ENCODE peak calls at places on chromosomes 13 and 19, in five cellular contexts. I is H9, E is neuronal stem cell, K is H1, H is trophoblast cell. Y is an unnamed sample.

GRCh38 chr19:21463449-21464105 is 41.8 kb upstream of the ZNF429 start:
- DNase-seq in H (peak; percentile 87), I (peak; percentile 95), E (peak; percentile 72), K (peak; percentile 81), Y (no peak)

GRCh38 chr13:56720841-56721240 is 419.9 kb upstream of the PRR20A start:
- DNase-seq in H (peak; percentile 21), K (no peak), E (no peak), I (no peak), Y (no peak)

GRCh38 chr13:99206873-99207272 is 6.2 kb downstream of the UBAC2 start:
- DNase-seq in E (no peak), K (no peak), H (no peak), I (no peak), Y (no peak)

GRCh38 chr19:10270180-10270615 is 722 bp upstream of the ICAM1 start:
- DNase-seq in I (peak; percentile 33), H (peak; percentile 37), K (peak; percentile 57), E (no peak), Y (peak; percentile 46)

GRCh38 chr19:2549701-2550191 is 73.8 kb downstream of the GADD45B start:
- DNase-seq in I (no peak), K (no peak), H (peak; percentile 49), E (no peak), Y (peak; percentile 90)

GRCh38 chr13:31352467-31352866 is 152.7 kb downstream of the B3GLCT start:
- DNase-seq in K (no peak), H (no peak), E (no peak), I (peak; percentile 29), Y (no peak)

GRCh38 chr19:55088543-55089265 is 13.0 kb downstream of the EPS8L1 start:
- DNase-seq in E (peak; percentile 92), K (peak; percentile 99), H (peak; percentile 57), I (peak; percentile 86), Y (peak; percentile 76)

GRCh38 chr19:45351401-45351952 is 10.9 kb downstream of the KLC3 start:
- DNase-seq in H (no peak), K (no peak), E (no peak), I (no peak), Y (no peak)

GRCh38 chr19:41714598-41714997 is 6.2 kb downstream of the CEACAM5 start:
- DNase-seq in I (no peak), E (no peak), K (no peak), H (no peak), Y (no peak)

GRCh38 chr19:11195169-11195568 is 2.2 kb downstream of the KANK2 start:
- DNase-seq in K (no peak), I (no peak), E (no peak), H (no peak), Y (peak; percentile 43)

GRCh38 chr19:14497347-14497921 is 1.5 kb upstream of the GIPC1 start:
- DNase-seq in E (no peak), K (no peak), H (no peak), I (no peak), Y (no peak)

GRCh38 chr13:43848250-43848649 is 31.3 kb downstream of the CCDC122 start:
- DNase-seq in K (no peak), I (no peak), E (no peak), H (no peak), Y (peak; percentile 71)

GRCh38 chr13:25375727-25376358 is 4.1 kb downstream of the ATP8A2 start:
- DNase-seq in H (peak; percentile 8), K (peak; percentile 59), E (peak; percentile 46), I (peak; percentile 61), Y (peak; percentile 54)

GRCh38 chr19:41697198-41697855 is 9.3 kb upstream of the CEACAM7 start:
- DNase-seq in E (no peak), K (no peak), I (peak; percentile 11), H (no peak), Y (no peak)

GRCh38 chr19:44924243-44924725 is 9.9 kb downstream of the APOC1 start:
- DNase-seq in K (no peak), I (no peak), H (no peak), E (no peak), Y (no peak)

GRCh38 chr13:110303644-110304043 is 3.3 kb downstream of the COL4A1 start:
- DNase-seq in H (no peak), E (no peak), I (no peak), K (no peak), Y (no peak)

GRCh38 chr13:94198666-94199065 is 280.8 kb downstream of the DCT start:
- DNase-seq in H (no peak), I (no peak), K (no peak), E (no peak), Y (no peak)

GRCh38 chr13:113532156-113532806 is 41.8 kb upstream of the DCUN1D2 start:
- DNase-seq in E (peak; percentile 63), I (peak; percentile 21), H (peak; percentile 41), K (peak; percentile 58), Y (no peak)
- H3K23ac ChIP-seq in E (no peak overlapping the region), I (no peak overlapping the region), H (peak overlapping the region; percentile 10), K (no peak overlapping the region), Y (no peak overlapping the region)

GRCh38 chr13:76229281-76229680 is 593.2 kb downstream of the LMO7 start:
- DNase-seq in K (no peak), E (no peak), H (no peak), I (no peak), Y (no peak)

GRCh38 chr13:76223999-76224398 is 587.9 kb downstream of the LMO7 start:
- DNase-seq in I (no peak), K (no peak), H (no peak), E (no peak), Y (no peak)

GRCh38 chr13:76223565-76223964 is 587.4 kb downstream of the LMO7 start:
- DNase-seq in E (no peak), H (no peak), I (peak; percentile 33), K (no peak), Y (no peak)

GRCh38 chr13:76226941-76227340 is 590.8 kb downstream of the LMO7 start:
- DNase-seq in I (no peak), E (no peak), H (no peak), K (no peak), Y (peak; percentile 76)

GRCh38 chr13:76225815-76226489 is 589.8 kb downstream of the LMO7 start:
- DNase-seq in I (no peak), K (no peak), E (peak; percentile 6), H (peak; percentile 27), Y (peak; percentile 92)
- H2BK12ac ChIP-seq in I (no peak overlapping the region), K (no peak overlapping the region), E (no peak overlapping the region), H (no peak overlapping the region), Y (no peak overlapping the region)

DNA sequence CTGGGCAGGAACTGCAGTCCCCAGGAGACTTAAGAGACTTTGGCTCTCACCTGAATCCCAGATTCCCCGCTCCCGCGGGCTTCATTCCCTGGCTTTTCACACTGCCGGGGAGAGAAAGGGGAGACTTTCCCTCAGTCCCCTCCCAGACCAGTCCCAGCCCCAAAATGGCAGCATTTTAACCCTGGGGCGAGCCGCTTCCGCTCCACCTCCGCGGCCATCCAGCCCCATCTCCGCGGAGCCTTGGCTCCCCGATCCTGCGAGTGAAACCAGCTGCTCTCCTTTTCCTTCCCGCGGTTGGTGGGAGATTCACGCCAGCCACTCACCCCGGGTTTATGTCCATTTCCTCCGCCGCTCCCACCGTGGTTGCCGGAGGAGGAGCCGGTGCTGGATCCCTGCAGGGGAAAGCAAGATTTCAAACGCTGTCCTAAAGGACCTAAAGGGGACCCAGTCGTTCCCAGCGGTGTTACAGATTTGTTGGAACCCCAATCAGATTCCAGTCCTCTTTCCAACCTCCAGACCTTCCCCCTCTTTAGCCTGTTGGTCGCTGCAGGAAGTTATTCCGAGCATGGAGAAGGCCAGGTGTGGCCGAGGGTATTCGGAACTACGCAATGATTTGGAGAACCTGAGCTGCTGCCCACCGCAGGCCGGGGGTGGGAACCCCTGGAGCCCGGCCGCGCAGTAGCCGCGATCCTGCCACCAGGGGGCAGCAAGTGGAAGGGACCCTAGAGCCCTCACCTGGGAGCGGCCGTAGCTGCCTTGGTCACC is 3.4 kb downstream of the DMKN start:
- DNase-seq in I (peak; percentile 95), H (peak; percentile 23), K (peak; percentile 98), E (peak; percentile 82), Y (peak; percentile 35)
- H3K14ac ChIP-seq in I (peak overlapping the region; percentile 94), H (peak overlapping the region; percentile 78), K (no peak overlapping the region), E (no peak overlapping the region), Y (no peak overlapping the region)

GRCh38 chr13:24013189-24013588 is 115.9 kb upstream of the C1QTNF9B start:
- DNase-seq in I (no peak), H (no peak), K (no peak), E (no peak), Y (no peak)

GRCh38 chr13:24007979-24008620 is 110.8 kb upstream of the C1QTNF9B start:
- DNase-seq in H (peak; percentile 84), E (no peak), I (no peak), K (no peak), Y (no peak)

GRCh38 chr13:24008679-24009078 is 111.4 kb upstream of the C1QTNF9B start:
- DNase-seq in E (no peak), K (no peak), H (peak; percentile 96), I (no peak), Y (no peak)

GRCh38 chr13:24012648-24013047 is 115.3 kb upstream of the C1QTNF9B start:
- DNase-seq in I (no peak), E (no peak), H (no peak), K (no peak), Y (no peak)

GRCh38 chr13:24011266-24011665 is 114.0 kb upstream of the C1QTNF9B start:
- DNase-seq in I (no peak), K (no peak), H (no peak), E (no peak), Y (no peak)
- H3K23ac ChIP-seq in I (no peak overlapping the region), K (no peak overlapping the region), H (no peak overlapping the region), E (no peak overlapping the region), Y (no peak overlapping the region)

DNA sequence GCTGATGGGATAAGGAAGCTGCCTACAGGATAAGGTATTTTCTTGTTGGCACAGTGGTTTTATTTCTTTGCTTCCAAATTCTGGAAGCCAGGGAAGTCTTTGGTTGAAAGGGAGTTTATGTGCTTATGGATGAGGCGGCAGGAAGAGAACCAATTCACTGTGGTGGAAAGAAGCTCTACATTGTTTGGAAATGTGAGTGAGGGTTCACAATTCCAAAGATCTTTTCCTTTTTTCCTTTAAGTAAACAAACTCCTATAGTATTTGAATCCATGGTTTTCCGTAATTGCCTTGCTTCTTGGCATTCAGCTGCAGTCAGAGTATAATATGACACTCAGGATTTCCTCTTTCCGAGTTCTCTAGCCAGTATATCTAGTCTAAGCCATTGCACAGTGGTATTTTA is 86.2 kb downstream of the TEX29 start:
- DNase-seq in H (no peak), E (no peak), K (no peak), I (no peak), Y (no peak)
- H2BK12ac ChIP-seq in H (no peak overlapping the region), E (no peak overlapping the region), K (no peak overlapping the region), I (no peak overlapping the region), Y (no peak overlapping the region)

GRCh38 chr13:34452831-34453230 is 489.2 kb upstream of the NBEA start:
- DNase-seq in H (peak; percentile 85), I (no peak), E (no peak), K (no peak), Y (no peak)
- H3K14ac ChIP-seq in H (no peak overlapping the region), I (no peak overlapping the region), E (no peak overlapping the region), K (no peak overlapping the region), Y (no peak overlapping the region)